ENCODE peak calls at places on chromosomes 5 and 9, in six cellular contexts. O is ovary, R is BE2C, A is cardiac fibroblast, P is Peyer's patch, S is heart left ventricle. Y is an unnamed sample.

GRCh38 chr5:73307645-73308346 is 134.8 kb downstream of the TMEM174 start:
- DNase-seq in S (no peak), P (no peak), O (no peak), R (no peak), A (no peak), Y (no peak)

GRCh38 chr9:76620586-76620985 is 143.7 kb upstream of the PCA3 start:
- DNase-seq in O (no peak), R (no peak), S (no peak), P (no peak), A (peak; percentile 55), Y (peak; percentile 41)

GRCh38 chr5:172487671-172488070 is 33.3 kb upstream of the SH3PXD2B start:
- DNase-seq in P (peak; percentile 9), S (no peak), R (no peak), O (peak; percentile 60), A (peak; percentile 18), Y (no peak)

GRCh38 chr9:132037470-132037869 is 42.2 kb downstream of the MED27 start:
- DNase-seq in A (no peak), R (peak; percentile 25), P (no peak), S (no peak), O (no peak), Y (no peak)

GRCh38 chr9:16143947-16144890 is 591.4 kb downstream of the CCDC171 start:
- DNase-seq in O (no peak), A (no peak), R (no peak), S (no peak), P (no peak), Y (no peak)

GRCh38 chr9:98142182-98142924 is 23.3 kb upstream of the TRIM14 start:
- DNase-seq in P (peak; percentile 92), R (no peak), O (no peak), A (no peak), S (no peak), Y (no peak)

GRCh38 chr5:68456756-68457217 is 241.2 kb downstream of the PIK3R1 start:
- DNase-seq in S (peak; percentile 49), O (no peak), P (peak; percentile 63), R (peak; percentile 55), A (peak; percentile 59), Y (peak; percentile 54)

GRCh38 chr9:134181648-134182034 is 17.3 kb upstream of the RNU6ATAC start:
- DNase-seq in O (no peak), A (no peak), R (no peak), S (no peak), P (peak; percentile 48), Y (no peak)

GRCh38 chr9:84751921-84752320 is 82.4 kb downstream of the NTRK2 start:
- DNase-seq in S (no peak), P (no peak), O (no peak), R (no peak), A (no peak), Y (no peak)

GRCh38 chr5:80198399-80198798 is 57.4 kb downstream of the SERINC5 start:
- DNase-seq in R (no peak), S (peak; percentile 46), O (no peak), A (peak; percentile 47), P (no peak), Y (no peak)

GRCh38 chr5:134114886-134115805 is 665 bp downstream of the TCF7 start:
- DNase-seq in R (peak; percentile 43), S (no peak), O (peak; percentile 57), P (peak; percentile 83), A (no peak), Y (no peak)

GRCh38 chr5:133700251-133700650 is 87.9 kb upstream of the FSTL4 start:
- DNase-seq in P (peak; percentile 11), O (no peak), A (no peak), R (no peak), S (no peak), Y (no peak)

GRCh38 chr9:127081250-127082185 is 40.9 kb downstream of the ANGPTL2 start:
- DNase-seq in O (no peak), R (no peak), A (no peak), P (peak; percentile 14), S (no peak), Y (no peak)

GRCh38 chr5:127053049-127053448 is 20.3 kb downstream of the C5orf63 start:
- DNase-seq in R (no peak), O (no peak), S (no peak), P (no peak), A (no peak), Y (no peak)

GRCh38 chr5:77145666-77146065 is 58.6 kb upstream of the ZBED3 start:
- DNase-seq in S (no peak), R (no peak), O (no peak), P (no peak), A (peak; percentile 54), Y (peak; percentile 67)

GRCh38 chr5:115087951-115088350 is 81.8 kb downstream of the TRIM36 start:
- DNase-seq in A (no peak), R (no peak), O (no peak), S (no peak), P (no peak), Y (no peak)

GRCh38 chr5:6517494-6517893 is 68.8 kb downstream of the UBE2QL1 start:
- DNase-seq in P (no peak), O (no peak), R (no peak), S (no peak), A (no peak), Y (no peak)

GRCh38 chr5:40569549-40570270 is 110.0 kb upstream of the PTGER4 start:
- DNase-seq in R (no peak), O (no peak), S (no peak), A (peak; percentile 49), P (no peak), Y (peak; percentile 70)

GRCh38 chr5:17336054-17336453 is 118.6 kb downstream of the BASP1 start:
- DNase-seq in A (no peak), O (no peak), P (no peak), R (no peak), S (no peak), Y (no peak)

GRCh38 chr5:147098233-147098790 is 136.5 kb upstream of the STK32A start:
- DNase-seq in O (no peak), A (peak; percentile 62), S (peak; percentile 18), R (peak; percentile 85), P (peak; percentile 65), Y (peak; percentile 69)

GRCh38 chr9:69667306-69667705 is 4.9 kb downstream of the APBA1 start:
- DNase-seq in P (no peak), O (no peak), A (no peak), R (no peak), S (no peak), Y (no peak)

GRCh38 chr9:95575796-95576195 is 59.0 kb upstream of the PTCH1 start:
- DNase-seq in O (no peak), P (no peak), R (no peak), A (no peak), S (no peak), Y (no peak)

GRCh38 chr5:43993634-43994395 is 390.8 kb downstream of the NNT start:
- DNase-seq in O (no peak), A (no peak), P (no peak), R (no peak), S (no peak), Y (no peak)

GRCh38 chr9:79577969-79578723 is 6.4 kb downstream of the TLE4 start:
- DNase-seq in O (no peak), R (peak; percentile 95), S (no peak), P (no peak), A (peak; percentile 8), Y (peak; percentile 55)

GRCh38 chr5:52801329-52801728 is 13.6 kb downstream of the ITGA1 start:
- DNase-seq in R (no peak), S (no peak), O (peak; percentile 13), A (no peak), P (peak; percentile 45), Y (peak; percentile 54)

GRCh38 chr9:104099630-104100029 is 5.5 kb downstream of the SMC2 start:
- DNase-seq in O (no peak), S (no peak), A (no peak), P (no peak), R (no peak), Y (no peak)

DNA sequence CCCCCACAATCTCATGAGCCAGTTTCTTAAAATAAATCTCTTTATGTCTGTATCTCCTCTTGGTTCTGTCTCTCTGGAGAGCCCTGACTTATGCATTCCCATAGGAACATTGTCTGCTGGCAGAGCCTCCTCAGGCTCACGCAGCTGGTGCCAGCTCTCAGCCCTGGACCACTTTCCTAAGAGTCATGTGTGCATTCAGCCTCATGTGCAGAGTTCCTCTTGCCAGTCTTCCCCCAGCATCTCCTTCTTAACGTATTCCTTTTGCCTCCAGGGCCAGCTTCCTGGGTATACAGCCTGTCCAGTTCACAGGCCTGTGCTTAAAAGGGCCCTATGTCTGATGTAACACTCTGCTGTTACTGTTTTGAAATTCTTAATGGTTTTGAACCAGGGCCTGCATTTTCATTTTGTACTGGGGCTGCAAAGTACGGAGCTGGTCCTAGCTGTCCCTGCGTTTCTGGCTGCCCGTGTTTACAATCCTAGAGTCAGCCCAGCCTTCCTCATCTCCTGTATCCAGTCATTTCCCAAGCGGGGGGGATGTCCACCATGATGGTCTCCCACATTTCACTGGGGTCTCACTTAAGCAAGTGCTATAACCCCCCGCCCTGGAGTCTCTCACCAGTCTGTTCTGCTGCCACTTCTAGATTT is 18.1 kb downstream of the ANKRD33B start:
- DNase-seq in A (peak; percentile 36), O (no peak), P (no peak), R (no peak), S (no peak), Y (no peak)
- H3K4me3 ChIP-seq in A (no peak overlapping the region), O (no peak overlapping the region), P (no peak overlapping the region), R (no peak overlapping the region), S (no peak overlapping the region), Y (no peak overlapping the region)

DNA sequence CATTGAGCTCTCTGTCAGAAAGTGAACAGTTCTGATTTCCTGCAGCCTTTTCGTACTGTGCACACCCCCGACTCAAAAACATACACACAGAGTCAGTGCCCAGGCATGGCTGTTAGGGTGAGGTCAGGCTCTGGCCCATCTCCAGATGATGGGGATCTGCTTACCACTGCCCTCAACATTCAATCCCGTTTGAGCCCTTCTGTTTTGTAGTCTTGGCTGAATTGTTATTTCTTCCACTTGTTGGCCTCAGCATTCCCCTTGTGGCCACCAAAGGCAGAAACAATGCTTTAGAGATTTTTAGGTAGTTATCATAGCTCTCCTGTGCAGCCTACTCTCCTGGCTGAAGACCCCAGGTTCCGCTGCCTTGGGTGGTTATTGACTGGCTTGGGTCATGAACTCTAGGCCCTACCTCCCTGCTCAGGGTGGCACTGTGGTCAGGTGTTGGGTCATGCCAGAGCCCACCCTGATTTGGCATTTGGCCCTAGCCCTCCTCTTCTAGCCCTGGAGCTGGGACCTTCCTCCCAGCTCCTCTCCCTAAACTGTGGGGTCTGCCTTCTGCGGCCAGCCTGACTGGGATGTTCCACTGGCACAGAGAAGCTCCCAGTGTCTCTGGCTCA is 7.8 kb upstream of the MYOZ3 start:
- DNase-seq in S (no peak), R (no peak), O (peak; percentile 32), P (no peak), A (peak; percentile 60), Y (peak; percentile 59)
- TF ChIP-seq CTCF in S (no peak), R (peak; percentile 40), O (peak; percentile 10), P (peak; percentile 9), A (peak; percentile 52), Y (peak; percentile 73)

DNA sequence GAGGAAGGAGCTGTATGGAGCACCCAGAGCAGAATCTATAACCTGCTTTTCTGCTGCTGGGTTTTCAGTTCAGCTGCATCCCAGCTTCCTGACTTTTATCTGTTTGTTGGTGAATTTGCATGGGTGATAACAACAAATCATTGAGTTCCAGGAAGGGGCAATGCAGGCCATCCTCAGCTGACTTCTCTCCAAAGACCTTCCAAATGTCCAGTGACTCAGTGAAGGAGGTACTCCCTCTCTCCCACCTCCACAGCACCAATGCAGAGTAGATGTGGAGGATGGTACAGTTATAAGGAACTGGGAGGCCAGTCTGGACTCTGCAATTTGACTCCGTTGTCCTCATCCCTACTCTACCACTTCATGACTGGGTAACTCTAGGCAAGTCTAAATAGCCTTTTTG is 1.7 kb upstream of the TXN start:
- DNase-seq in R (no peak), O (no peak), P (no peak), S (no peak), A (no peak), Y (no peak)
- H3K4me3 ChIP-seq in R (no peak overlapping the region), O (no peak overlapping the region), P (no peak overlapping the region), S (no peak overlapping the region), A (no peak overlapping the region), Y (peak overlapping the region; percentile 89)

GRCh38 chr5:91291628-91292569 is 91.2 kb downstream of the ARRDC3 start:
- DNase-seq in R (no peak), S (no peak), O (no peak), P (no peak), A (no peak), Y (peak; percentile 36)
- TF ChIP-seq CTCF in R (no peak), S (no peak), O (no peak), P (no peak), A (no peak), Y (no peak)